ENCODE peak calls at places on chromosomes 1 and 21, in eight cellular contexts. S is mesendoderm, J is cardiac muscle cell, H is adrenal gland, F is pancreas, O is stomach, W is left ventricle myocardium inferior, E is ascending aorta. Z is an unnamed sample.

GRCh38 chr1:68453060-68453665 is 3.4 kb upstream of the RPE65 start:
- DNase-seq in O (no peak), E (no peak), F (no peak), W (no peak), S (no peak), H (no peak), J (no peak), Z (no peak)

GRCh38 chr1:195604287-195604686 is 1004.0 kb downstream of the KCNT2 start:
- DNase-seq in S (no peak), O (no peak), H (no peak), E (no peak), W (no peak), J (no peak), F (no peak), Z (no peak)

GRCh38 chr21:21740207-21740606 is 742.0 kb downstream of the NCAM2 start:
- DNase-seq in W (no peak), J (no peak), S (no peak), O (no peak), F (no peak), H (no peak), E (no peak), Z (no peak)

GRCh38 chr1:23667411-23667810 is 24.2 kb upstream of the RPL11 start:
- DNase-seq in E (no peak), H (no peak), O (no peak), F (no peak), W (no peak), J (no peak), S (no peak), Z (no peak)

GRCh38 chr21:33478858-33479678 is 706 bp downstream of the TMEM50B start:
- DNase-seq in J (peak; percentile 39), H (peak; percentile 20), F (no peak), W (no peak), O (peak; percentile 36), E (no peak), S (peak; percentile 44), Z (peak; percentile 18)

GRCh38 chr1:20174937-20175666 is 10.8 kb upstream of the UBXN10 start:
- DNase-seq in F (no peak), S (no peak), W (no peak), H (no peak), J (peak; percentile 49), E (no peak), O (no peak), Z (no peak)

GRCh38 chr1:203420220-203420705 is 55.3 kb upstream of the PRELP start:
- DNase-seq in O (no peak), W (no peak), J (no peak), E (no peak), H (no peak), F (no peak), S (no peak), Z (no peak)

GRCh38 chr1:219529116-219529515 is 83.8 kb downstream of the ZC3H11B start:
- DNase-seq in F (no peak), J (no peak), H (no peak), S (peak; percentile 55), E (no peak), O (no peak), W (no peak), Z (no peak)

GRCh38 chr1:117860906-117861610 is 68.4 kb downstream of the GDAP2 start:
- DNase-seq in H (no peak), W (no peak), O (no peak), F (no peak), E (no peak), S (no peak), J (peak; percentile 4), Z (peak; percentile 45)

GRCh38 chr1:171841931-171842723 is 829 bp downstream of the DNM3 start:
- DNase-seq in F (peak; percentile 10), J (no peak), W (no peak), E (no peak), O (no peak), S (peak; percentile 49), H (peak; percentile 20), Z (peak; percentile 65)

GRCh38 chr1:38274974-38275373 is 228.4 kb upstream of the POU3F1 start:
- DNase-seq in E (no peak), F (no peak), S (no peak), J (peak; percentile 67), O (no peak), W (peak; percentile 17), H (peak; percentile 87), Z (no peak)

GRCh38 chr1:9481048-9481447 is 58.2 kb upstream of the SLC25A33 start:
- DNase-seq in E (no peak), W (no peak), S (no peak), J (no peak), F (no peak), H (no peak), O (no peak), Z (no peak)

GRCh38 chr1:17120962-17121837 is 1.9 kb upstream of the PADI2 start:
- DNase-seq in J (peak; percentile 68), O (peak; percentile 64), S (no peak), W (no peak), F (no peak), E (no peak), H (no peak), Z (no peak)
- H3K27ac ChIP-seq in J (peak overlapping the region; percentile 1), O (peak overlapping the region; percentile 6), S (no peak overlapping the region), W (no peak overlapping the region), F (no peak overlapping the region), E (no peak overlapping the region), H (no peak overlapping the region), Z (no peak overlapping the region)

DNA sequence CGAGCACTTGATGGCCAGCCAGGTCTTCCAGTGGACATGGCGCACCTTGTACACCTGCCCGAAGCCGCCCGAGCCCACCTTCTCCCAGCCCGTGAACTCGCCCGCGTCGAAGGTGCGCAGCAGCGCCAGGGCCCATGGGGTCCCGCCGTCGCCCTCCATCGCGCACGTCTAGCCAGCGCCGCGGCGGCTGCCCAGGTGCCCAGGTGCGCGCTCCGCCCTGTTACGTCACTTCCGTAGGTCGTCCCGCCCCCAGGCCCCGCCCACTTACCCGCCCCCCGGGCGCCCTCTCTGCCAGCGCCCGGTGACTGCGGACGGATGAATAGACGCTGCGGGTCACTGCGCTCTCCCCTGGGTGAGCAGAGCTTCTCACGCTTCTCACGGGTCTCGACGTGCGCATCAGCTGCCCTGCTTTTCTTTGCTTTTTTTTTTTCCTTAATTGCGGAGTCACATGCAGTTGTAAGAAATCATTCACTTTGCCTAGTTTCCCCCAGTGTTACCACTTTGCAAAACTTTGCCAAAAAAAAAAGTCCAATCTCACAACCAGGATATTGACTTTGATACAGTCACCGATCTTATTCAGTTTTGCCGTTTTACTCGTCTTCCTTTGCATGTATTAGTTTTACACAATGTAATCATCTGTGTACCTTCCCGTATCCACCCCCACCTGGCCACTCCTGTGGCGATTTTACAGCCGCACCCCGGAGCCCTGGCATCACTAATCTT is at the start of gene RIPK4:
- DNase-seq in J (no peak), F (peak; percentile 94), H (no peak), E (no peak), S (peak; percentile 80), O (peak; percentile 92), W (no peak), Z (no peak)
- H3K27me3 ChIP-seq in J (peaks cover 94% of the 10 kb centered on the region), F (no peaks in the 10 kb centered on the region), H (peaks cover 74% of the 10 kb centered on the region), E (no peaks in the 10 kb centered on the region), S (peaks cover 3% of the 10 kb centered on the region), O (peaks cover 100% of the 10 kb centered on the region), W (peaks cover 100% of the 10 kb centered on the region), Z (peaks cover 93% of the 10 kb centered on the region)

GRCh38 chr1:40840526-40841323 is 21.4 kb downstream of the CITED4 start:
- DNase-seq in O (no peak), W (no peak), F (no peak), H (no peak), S (no peak), E (no peak), J (no peak), Z (no peak)

GRCh38 chr1:40842691-40843090 is 19.5 kb downstream of the CITED4 start:
- DNase-seq in F (no peak), S (no peak), O (no peak), W (no peak), H (no peak), J (no peak), E (no peak), Z (no peak)

GRCh38 chr1:40844079-40844478 is 18.1 kb downstream of the CITED4 start:
- DNase-seq in J (no peak), H (no peak), F (no peak), O (no peak), W (no peak), E (no peak), S (no peak), Z (no peak)

GRCh38 chr1:40841602-40842001 is 20.6 kb downstream of the CITED4 start:
- DNase-seq in S (no peak), W (no peak), E (no peak), J (no peak), O (no peak), H (no peak), F (no peak), Z (no peak)

GRCh38 chr1:40842201-40842600 is 20.0 kb downstream of the CITED4 start:
- DNase-seq in W (no peak), J (no peak), O (no peak), H (no peak), E (no peak), S (no peak), F (no peak), Z (no peak)
- H3K27ac ChIP-seq in W (no peak overlapping the region), J (no peak overlapping the region), O (no peak overlapping the region), H (no peak overlapping the region), E (no peak overlapping the region), S (no peak overlapping the region), F (no peak overlapping the region), Z (no peak overlapping the region)

GRCh38 chr1:192629602-192630001 is 6.3 kb upstream of the RGS13 start:
- DNase-seq in H (no peak), W (no peak), J (no peak), E (no peak), O (no peak), F (no peak), S (no peak), Z (no peak)

GRCh38 chr1:192628406-192629057 is 7.4 kb upstream of the RGS13 start:
- DNase-seq in F (no peak), O (no peak), S (peak; percentile 91), W (no peak), J (no peak), H (no peak), E (no peak), Z (no peak)

GRCh38 chr1:192632188-192632587 is 3.8 kb upstream of the RGS13 start:
- DNase-seq in J (no peak), E (no peak), W (no peak), H (no peak), F (no peak), S (no peak), O (no peak), Z (no peak)

GRCh38 chr1:192631749-192632148 is 4.2 kb upstream of the RGS13 start:
- DNase-seq in O (no peak), E (no peak), J (no peak), S (no peak), W (no peak), H (no peak), F (no peak), Z (no peak)

DNA sequence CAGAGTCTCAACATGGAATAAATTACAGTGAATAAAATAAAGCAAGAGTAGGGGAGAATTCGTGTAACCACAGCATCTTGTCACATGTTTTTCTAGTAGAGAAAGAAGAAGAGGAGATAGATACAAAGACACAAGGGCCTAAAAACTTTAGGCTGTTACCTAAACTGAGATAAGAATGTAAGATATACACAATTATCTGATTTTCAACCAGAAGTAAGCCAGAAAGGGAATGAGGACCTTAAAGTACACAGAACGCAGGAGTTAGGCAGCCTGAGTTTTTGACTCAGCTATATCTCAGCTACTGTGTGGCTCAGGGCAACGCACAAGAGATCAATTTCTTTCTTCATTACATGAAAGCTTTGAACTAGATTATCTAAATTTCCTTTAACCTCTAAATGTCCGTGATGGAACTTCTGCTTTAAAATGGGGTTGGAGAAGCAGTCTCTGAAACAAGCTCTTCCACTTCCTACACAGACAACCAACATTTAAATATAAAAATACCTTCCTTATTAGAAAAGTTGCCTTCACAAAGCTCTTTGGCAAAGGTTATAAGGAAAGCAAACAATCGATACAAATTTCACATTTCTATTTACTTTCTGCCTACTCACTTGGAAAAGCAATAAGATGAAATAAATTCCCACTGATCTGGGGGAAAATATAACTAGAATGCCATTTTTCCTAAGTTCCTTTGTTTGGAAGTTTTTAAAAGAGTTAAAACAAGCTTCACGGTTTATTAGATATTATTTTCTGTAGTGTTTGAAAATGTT is 5.2 kb upstream of the RGS13 start:
- DNase-seq in F (no peak), W (no peak), H (no peak), S (peak; percentile 66), E (no peak), J (no peak), O (no peak), Z (no peak)
- H3K27me3 ChIP-seq in F (no peaks in the 10 kb centered on the region), W (no peaks in the 10 kb centered on the region), H (no peaks in the 10 kb centered on the region), S (no peaks in the 10 kb centered on the region), E (no peaks in the 10 kb centered on the region), J (no peaks in the 10 kb centered on the region), O (no peaks in the 10 kb centered on the region), Z (no peaks in the 10 kb centered on the region)

Z was measured in dorsolateral prefrontal cortex.